ENCODE peak calls at places on chromosomes 12 and 14, in seven cellular contexts. A is ascending aorta, Q is esophagus squamous epithelium, E is astrocyte of the cerebellum, V is colonic mucosa, Z is cardiac muscle cell, F is fibroblast of lung. K is an unnamed sample.

GRCh38 chr12:58491296-58491695 is 429.0 kb downstream of the LRIG3 start:
- DNase-seq in A (no peak), Z (no peak), V (no peak), Q (no peak), E (peak; percentile 12), F (peak; percentile 92), K (peak; percentile 43)

GRCh38 chr12:131835616-131836171 is 7.5 kb downstream of the MMP17 start:
- DNase-seq in F (no peak), A (no peak), Q (no peak), E (no peak), Z (no peak), V (no peak), K (no peak)

GRCh38 chr14:80491131-80491530 is 279.8 kb upstream of the DIO2 start:
- DNase-seq in Q (no peak), A (no peak), Z (peak; percentile 54), F (peak; percentile 84), E (peak; percentile 83), V (peak; percentile 48), K (peak; percentile 41)

GRCh38 chr14:57656853-57657252 is 163.2 kb upstream of the CCDC198 start:
- DNase-seq in A (no peak), E (no peak), F (no peak), Z (no peak), V (no peak), Q (no peak), K (no peak)

GRCh38 chr12:19764408-19764807 is 325.1 kb downstream of the AEBP2 start:
- DNase-seq in Z (no peak), V (no peak), A (no peak), E (peak; percentile 31), Q (no peak), F (no peak), K (peak; percentile 58)

GRCh38 chr14:81784084-81784483 is 250.4 kb upstream of the SEL1L start:
- DNase-seq in A (peak; percentile 81), F (no peak), Q (no peak), E (no peak), V (no peak), Z (no peak), K (no peak)

GRCh38 chr14:69059658-69060648 is 80.9 kb upstream of the ACTN1 start:
- DNase-seq in Q (no peak), A (peak; percentile 90), F (peak; percentile 93), Z (peak; percentile 94), E (peak; percentile 74), V (no peak), K (peak; percentile 96)

GRCh38 chr12:94276725-94277124 is 128.3 kb downstream of the PLXNC1 start:
- DNase-seq in A (no peak), F (no peak), Q (no peak), V (no peak), E (no peak), Z (no peak), K (no peak)

GRCh38 chr14:89280612-89281011 is 136.4 kb downstream of the FOXN3 start:
- DNase-seq in E (no peak), V (no peak), Z (no peak), F (no peak), A (peak; percentile 28), Q (no peak), K (no peak)

GRCh38 chr14:79011091-79011919 is 841.1 kb downstream of the NRXN3 start:
- DNase-seq in V (peak; percentile 18), F (peak; percentile 62), Z (peak; percentile 56), E (peak; percentile 28), A (no peak), Q (no peak), K (peak; percentile 64)

DNA sequence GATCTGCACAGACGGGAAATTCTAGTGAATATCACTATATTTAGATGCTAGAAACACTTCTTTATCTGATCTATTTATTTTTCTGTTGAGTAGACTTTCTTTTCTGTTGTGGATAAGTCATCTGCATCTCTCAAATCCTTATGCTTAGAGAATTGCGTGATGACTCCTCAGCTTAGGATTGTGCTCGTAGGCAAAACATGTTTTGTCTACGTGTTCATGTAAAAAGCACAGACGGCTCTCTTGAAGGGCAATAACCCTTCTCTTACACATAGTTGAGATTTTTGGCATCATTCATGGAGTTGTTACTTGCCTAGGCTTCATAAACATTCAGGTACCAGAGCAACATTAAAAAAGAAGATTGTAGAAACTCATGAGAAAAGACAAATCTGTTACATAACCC is 18.6 kb downstream of the PPFIBP1 start:
- DNase-seq in F (peak; percentile 90), A (no peak), E (peak; percentile 73), Q (no peak), V (no peak), Z (peak; percentile 90), K (peak; percentile 93)
- H3K4me3 ChIP-seq in F (no peak overlapping the region), A (no peak overlapping the region), E (no peak overlapping the region), Q (no peak overlapping the region), V (no peak overlapping the region), Z (no peak overlapping the region), K (no peak overlapping the region)

DNA sequence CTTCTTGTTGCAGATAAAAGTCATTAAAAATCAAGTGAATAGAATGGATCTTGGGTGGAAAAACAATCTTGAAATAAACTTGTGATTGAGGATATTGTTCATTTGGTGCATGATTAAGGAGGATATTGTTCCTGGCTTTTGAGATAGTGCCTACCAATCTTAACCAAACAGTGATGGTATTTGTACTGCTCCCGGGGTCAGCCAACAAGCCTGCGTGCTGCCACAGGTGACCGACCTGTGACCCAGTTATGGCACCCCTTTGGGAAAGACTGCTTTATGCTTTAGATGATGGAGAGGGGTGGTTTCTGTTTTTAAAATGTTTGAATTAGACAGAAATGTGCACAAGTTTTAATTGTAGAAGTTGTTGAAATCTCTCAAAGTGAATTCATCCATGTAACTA is 41.6 kb downstream of the SUDS3 start:
- DNase-seq in E (no peak), Q (no peak), Z (no peak), V (no peak), A (no peak), F (no peak), K (no peak)
- TF ChIP-seq CTCF in E (no peak), Q (no peak), Z (no peak), V (no peak), A (no peak), F (no peak), K (no peak)

GRCh38 chr12:6363330-6364036 is 11.9 kb downstream of the SCNN1A start:
- DNase-seq in Z (peak; percentile 75), E (no peak), F (peak; percentile 53), Q (no peak), A (peak; percentile 81), V (peak; percentile 88), K (peak; percentile 64)
- H3K4me3 ChIP-seq in Z (peak overlapping the region; percentile 29), E (peak overlapping the region; percentile 37), F (peak overlapping the region; percentile 61), Q (peak overlapping the region; percentile 76), A (peak overlapping the region; percentile 65), V (peak overlapping the region; percentile 48), K (peak overlapping the region; percentile 48)

GRCh38 chr14:32230181-32230580 is 27.1 kb upstream of the RNU6-8 start:
- DNase-seq in V (no peak), F (no peak), A (no peak), Z (peak; percentile 21), Q (no peak), E (no peak), K (peak; percentile 34)
- TF ChIP-seq CTCF in V (no peak), F (no peak), A (no peak), Z (no peak), Q (no peak), E (no peak), K (no peak)